ENCODE peak calls at places on chromosomes 12 and 14, in eight cellular contexts. One of them, this sample, is unnamed.

GRCh38 chr12:104656921-104657320 is 200.2 kb downstream of the CHST11 start:
- DNase-seq in thoracic aorta: no peak
- DNase-seq in heart left ventricle: no peak
- DNase-seq in stimulated activated CD4-positive, alpha-beta T cell treated with anti-CD3 and anti-CD28 coated beads, TNF-alpha, amount 100 ng/mL, for 24 hours: no peak
- DNase-seq in NCI-H748 treated with DMSO at 0.1 percent for 48 hours: no peak
- DNase-seq in T follicular helper cell: no peak
- DNase-seq in RWPE1: no peak
- DNase-seq in NAMALWA: no peak
- DNase-seq in this sample: no peak

GRCh38 chr12:110687770-110688169 is 1.1 kb downstream of the HVCN1 start:
- DNase-seq in stimulated activated CD4-positive, alpha-beta T cell treated with anti-CD3 and anti-CD28 coated beads, TNF-alpha, amount 100 ng/mL, for 24 hours: no peak
- DNase-seq in heart left ventricle: no peak
- DNase-seq in NAMALWA: no peak
- DNase-seq in T follicular helper cell: no peak
- DNase-seq in thoracic aorta: no peak
- DNase-seq in NCI-H748 treated with DMSO at 0.1 percent for 48 hours: no peak
- DNase-seq in RWPE1: no peak
- DNase-seq in this sample: no peak

GRCh38 chr12:119804011-119804641 is 73.0 kb downstream of the CIT start:
- DNase-seq in T follicular helper cell: no peak
- DNase-seq in thoracic aorta: no peak
- DNase-seq in heart left ventricle: peak; percentile 29
- DNase-seq in RWPE1: peak; percentile 75
- DNase-seq in NAMALWA: peak; percentile 38
- DNase-seq in NCI-H748 treated with DMSO at 0.1 percent for 48 hours: no peak
- DNase-seq in stimulated activated CD4-positive, alpha-beta T cell treated with anti-CD3 and anti-CD28 coated beads, TNF-alpha, amount 100 ng/mL, for 24 hours: no peak
- DNase-seq in this sample: no peak

GRCh38 chr14:23660290-23661226 is 24.4 kb downstream of the DHRS2 start:
- DNase-seq in thoracic aorta: no peak
- DNase-seq in NCI-H748 treated with DMSO at 0.1 percent for 48 hours: no peak
- DNase-seq in RWPE1: no peak
- DNase-seq in NAMALWA: no peak
- DNase-seq in T follicular helper cell: no peak
- DNase-seq in stimulated activated CD4-positive, alpha-beta T cell treated with anti-CD3 and anti-CD28 coated beads, TNF-alpha, amount 100 ng/mL, for 24 hours: no peak
- DNase-seq in heart left ventricle: no peak
- DNase-seq in this sample: no peak

GRCh38 chr12:180445-180844 is 33.5 kb downstream of the SLC6A12 start:
- DNase-seq in NAMALWA: no peak
- DNase-seq in heart left ventricle: peak; percentile 71
- DNase-seq in stimulated activated CD4-positive, alpha-beta T cell treated with anti-CD3 and anti-CD28 coated beads, TNF-alpha, amount 100 ng/mL, for 24 hours: no peak
- DNase-seq in T follicular helper cell: no peak
- DNase-seq in RWPE1: no peak
- DNase-seq in thoracic aorta: no peak
- DNase-seq in NCI-H748 treated with DMSO at 0.1 percent for 48 hours: no peak
- DNase-seq in this sample: no peak

GRCh38 chr14:22047105-22047504 is 373.5 kb upstream of the OR4E1 start:
- DNase-seq in thoracic aorta: no peak
- DNase-seq in heart left ventricle: no peak
- DNase-seq in stimulated activated CD4-positive, alpha-beta T cell treated with anti-CD3 and anti-CD28 coated beads, TNF-alpha, amount 100 ng/mL, for 24 hours: no peak
- DNase-seq in T follicular helper cell: peak; percentile 8
- DNase-seq in NAMALWA: peak; percentile 75
- DNase-seq in NCI-H748 treated with DMSO at 0.1 percent for 48 hours: no peak
- DNase-seq in RWPE1: peak; percentile 26
- DNase-seq in this sample: no peak

GRCh38 chr12:6182279-6182898 is 17.8 kb upstream of the CD9 start:
- DNase-seq in RWPE1: peak; percentile 52
- DNase-seq in NAMALWA: no peak
- DNase-seq in NCI-H748 treated with DMSO at 0.1 percent for 48 hours: peak; percentile 32
- DNase-seq in T follicular helper cell: no peak
- DNase-seq in heart left ventricle: peak; percentile 75
- DNase-seq in thoracic aorta: no peak
- DNase-seq in stimulated activated CD4-positive, alpha-beta T cell treated with anti-CD3 and anti-CD28 coated beads, TNF-alpha, amount 100 ng/mL, for 24 hours: no peak
- DNase-seq in this sample: no peak

GRCh38 chr12:53844989-53845836 is 93.4 kb upstream of the HOXC13 start:
- DNase-seq in heart left ventricle: no peak
- DNase-seq in RWPE1: peak; percentile 95
- DNase-seq in NCI-H748 treated with DMSO at 0.1 percent for 48 hours: no peak
- DNase-seq in stimulated activated CD4-positive, alpha-beta T cell treated with anti-CD3 and anti-CD28 coated beads, TNF-alpha, amount 100 ng/mL, for 24 hours: no peak
- DNase-seq in T follicular helper cell: no peak
- DNase-seq in NAMALWA: no peak
- DNase-seq in thoracic aorta: no peak
- DNase-seq in this sample: no peak

GRCh38 chr12:65949986-65950385 is 125.7 kb downstream of the HMGA2 start:
- DNase-seq in stimulated activated CD4-positive, alpha-beta T cell treated with anti-CD3 and anti-CD28 coated beads, TNF-alpha, amount 100 ng/mL, for 24 hours: no peak
- DNase-seq in thoracic aorta: no peak
- DNase-seq in NAMALWA: no peak
- DNase-seq in RWPE1: no peak
- DNase-seq in NCI-H748 treated with DMSO at 0.1 percent for 48 hours: no peak
- DNase-seq in T follicular helper cell: no peak
- DNase-seq in heart left ventricle: no peak
- DNase-seq in this sample: no peak

GRCh38 chr12:105341010-105341409 is 10.5 kb downstream of the C12orf75 start:
- DNase-seq in NCI-H748 treated with DMSO at 0.1 percent for 48 hours: no peak
- DNase-seq in T follicular helper cell: no peak
- DNase-seq in thoracic aorta: no peak
- DNase-seq in heart left ventricle: no peak
- DNase-seq in stimulated activated CD4-positive, alpha-beta T cell treated with anti-CD3 and anti-CD28 coated beads, TNF-alpha, amount 100 ng/mL, for 24 hours: no peak
- DNase-seq in RWPE1: no peak
- DNase-seq in NAMALWA: no peak
- DNase-seq in this sample: no peak

GRCh38 chr12:49331360-49332222 is 5.4 kb downstream of the C1QL4 start:
- DNase-seq in stimulated activated CD4-positive, alpha-beta T cell treated with anti-CD3 and anti-CD28 coated beads, TNF-alpha, amount 100 ng/mL, for 24 hours: no peak
- DNase-seq in T follicular helper cell: no peak
- DNase-seq in thoracic aorta: no peak
- DNase-seq in RWPE1: peak; percentile 72
- DNase-seq in NCI-H748 treated with DMSO at 0.1 percent for 48 hours: peak; percentile 38
- DNase-seq in heart left ventricle: no peak
- DNase-seq in NAMALWA: no peak
- DNase-seq in this sample: no peak

GRCh38 chr14:102902523-102903247 is 19.8 kb upstream of the AMN start:
- DNase-seq in stimulated activated CD4-positive, alpha-beta T cell treated with anti-CD3 and anti-CD28 coated beads, TNF-alpha, amount 100 ng/mL, for 24 hours: no peak
- DNase-seq in thoracic aorta: no peak
- DNase-seq in RWPE1: no peak
- DNase-seq in T follicular helper cell: no peak
- DNase-seq in NCI-H748 treated with DMSO at 0.1 percent for 48 hours: no peak
- DNase-seq in NAMALWA: no peak
- DNase-seq in heart left ventricle: no peak
- DNase-seq in this sample: no peak

GRCh38 chr12:31591308-31591901 is 469 bp upstream of the DENND5B start:
- DNase-seq in NCI-H748 treated with DMSO at 0.1 percent for 48 hours: peak; percentile 56
- DNase-seq in stimulated activated CD4-positive, alpha-beta T cell treated with anti-CD3 and anti-CD28 coated beads, TNF-alpha, amount 100 ng/mL, for 24 hours: no peak
- DNase-seq in NAMALWA: peak; percentile 65
- DNase-seq in RWPE1: peak; percentile 6
- DNase-seq in T follicular helper cell: no peak
- DNase-seq in heart left ventricle: peak; percentile 34
- DNase-seq in thoracic aorta: no peak
- DNase-seq in this sample: no peak

GRCh38 chr14:81205639-81206038 is 15.1 kb downstream of the GTF2A1 start:
- DNase-seq in T follicular helper cell: no peak
- DNase-seq in thoracic aorta: no peak
- DNase-seq in RWPE1: no peak
- DNase-seq in NCI-H748 treated with DMSO at 0.1 percent for 48 hours: no peak
- DNase-seq in stimulated activated CD4-positive, alpha-beta T cell treated with anti-CD3 and anti-CD28 coated beads, TNF-alpha, amount 100 ng/mL, for 24 hours: no peak
- DNase-seq in NAMALWA: no peak
- DNase-seq in heart left ventricle: no peak
- DNase-seq in this sample: no peak

GRCh38 chr12:109500406-109501185 is 23.2 kb downstream of the UBE3B start:
- DNase-seq in thoracic aorta: no peak
- DNase-seq in NCI-H748 treated with DMSO at 0.1 percent for 48 hours: no peak
- DNase-seq in heart left ventricle: no peak
- DNase-seq in stimulated activated CD4-positive, alpha-beta T cell treated with anti-CD3 and anti-CD28 coated beads, TNF-alpha, amount 100 ng/mL, for 24 hours: no peak
- DNase-seq in RWPE1: no peak
- DNase-seq in T follicular helper cell: no peak
- DNase-seq in NAMALWA: no peak
- DNase-seq in this sample: no peak

GRCh38 chr14:50425105-50425504 is 28.4 kb upstream of the CDKL1 start:
- DNase-seq in stimulated activated CD4-positive, alpha-beta T cell treated with anti-CD3 and anti-CD28 coated beads, TNF-alpha, amount 100 ng/mL, for 24 hours: no peak
- DNase-seq in NAMALWA: no peak
- DNase-seq in RWPE1: no peak
- DNase-seq in heart left ventricle: no peak
- DNase-seq in NCI-H748 treated with DMSO at 0.1 percent for 48 hours: no peak
- DNase-seq in T follicular helper cell: no peak
- DNase-seq in thoracic aorta: no peak
- DNase-seq in this sample: no peak

GRCh38 chr14:55074662-55075061 is 23.2 kb downstream of the MAPK1IP1L start:
- DNase-seq in thoracic aorta: no peak
- DNase-seq in NAMALWA: peak; percentile 32
- DNase-seq in stimulated activated CD4-positive, alpha-beta T cell treated with anti-CD3 and anti-CD28 coated beads, TNF-alpha, amount 100 ng/mL, for 24 hours: no peak
- DNase-seq in T follicular helper cell: no peak
- DNase-seq in NCI-H748 treated with DMSO at 0.1 percent for 48 hours: no peak
- DNase-seq in RWPE1: no peak
- DNase-seq in heart left ventricle: no peak
- DNase-seq in this sample: no peak

GRCh38 chr14:99792551-99793212 is 531 bp upstream of the EML1 start:
- DNase-seq in NCI-H748 treated with DMSO at 0.1 percent for 48 hours: no peak
- DNase-seq in RWPE1: no peak
- DNase-seq in T follicular helper cell: no peak
- DNase-seq in stimulated activated CD4-positive, alpha-beta T cell treated with anti-CD3 and anti-CD28 coated beads, TNF-alpha, amount 100 ng/mL, for 24 hours: no peak
- DNase-seq in heart left ventricle: peak; percentile 38
- DNase-seq in NAMALWA: no peak
- DNase-seq in thoracic aorta: no peak
- DNase-seq in this sample: no peak

GRCh38 chr14:48398675-48399282 is 723.4 kb upstream of the MDGA2 start:
- DNase-seq in stimulated activated CD4-positive, alpha-beta T cell treated with anti-CD3 and anti-CD28 coated beads, TNF-alpha, amount 100 ng/mL, for 24 hours: no peak
- DNase-seq in T follicular helper cell: no peak
- DNase-seq in heart left ventricle: no peak
- DNase-seq in NCI-H748 treated with DMSO at 0.1 percent for 48 hours: peak; percentile 32
- DNase-seq in thoracic aorta: no peak
- DNase-seq in RWPE1: peak; percentile 51
- DNase-seq in NAMALWA: peak; percentile 40
- DNase-seq in this sample: no peak

GRCh38 chr12:72390146-72390545 is 118.0 kb downstream of the TRHDE start:
- DNase-seq in NAMALWA: no peak
- DNase-seq in thoracic aorta: no peak
- DNase-seq in NCI-H748 treated with DMSO at 0.1 percent for 48 hours: no peak
- DNase-seq in stimulated activated CD4-positive, alpha-beta T cell treated with anti-CD3 and anti-CD28 coated beads, TNF-alpha, amount 100 ng/mL, for 24 hours: no peak
- DNase-seq in heart left ventricle: no peak
- DNase-seq in RWPE1: no peak
- DNase-seq in T follicular helper cell: no peak
- DNase-seq in this sample: no peak

GRCh38 chr12:132908145-132909029 is 21.0 kb upstream of the CHFR start:
- DNase-seq in NCI-H748 treated with DMSO at 0.1 percent for 48 hours: peak; percentile 97
- DNase-seq in NAMALWA: no peak
- DNase-seq in RWPE1: peak; percentile 93
- DNase-seq in T follicular helper cell: peak; percentile 93
- DNase-seq in heart left ventricle: peak; percentile 98
- DNase-seq in thoracic aorta: peak; percentile 75
- DNase-seq in stimulated activated CD4-positive, alpha-beta T cell treated with anti-CD3 and anti-CD28 coated beads, TNF-alpha, amount 100 ng/mL, for 24 hours: peak; percentile 96
- DNase-seq in this sample: peak; percentile 97

GRCh38 chr12:21613931-21614330 is 9.3 kb upstream of the GYS2 start:
- DNase-seq in NAMALWA: no peak
- DNase-seq in NCI-H748 treated with DMSO at 0.1 percent for 48 hours: peak; percentile 7
- DNase-seq in RWPE1: no peak
- DNase-seq in thoracic aorta: no peak
- DNase-seq in stimulated activated CD4-positive, alpha-beta T cell treated with anti-CD3 and anti-CD28 coated beads, TNF-alpha, amount 100 ng/mL, for 24 hours: no peak
- DNase-seq in heart left ventricle: no peak
- DNase-seq in T follicular helper cell: no peak
- DNase-seq in this sample: no peak

GRCh38 chr12:131124487-131125280 is 171.0 kb downstream of the ADGRD1 start:
- DNase-seq in heart left ventricle: no peak
- DNase-seq in NCI-H748 treated with DMSO at 0.1 percent for 48 hours: no peak
- DNase-seq in T follicular helper cell: no peak
- DNase-seq in thoracic aorta: no peak
- DNase-seq in stimulated activated CD4-positive, alpha-beta T cell treated with anti-CD3 and anti-CD28 coated beads, TNF-alpha, amount 100 ng/mL, for 24 hours: no peak
- DNase-seq in RWPE1: no peak
- DNase-seq in NAMALWA: no peak
- DNase-seq in this sample: no peak

GRCh38 chr12:6228535-6229223 is 28.5 kb downstream of the CD9 start:
- DNase-seq in T follicular helper cell: no peak
- DNase-seq in stimulated activated CD4-positive, alpha-beta T cell treated with anti-CD3 and anti-CD28 coated beads, TNF-alpha, amount 100 ng/mL, for 24 hours: no peak
- DNase-seq in NAMALWA: no peak
- DNase-seq in RWPE1: no peak
- DNase-seq in heart left ventricle: no peak
- DNase-seq in NCI-H748 treated with DMSO at 0.1 percent for 48 hours: no peak
- DNase-seq in thoracic aorta: no peak
- DNase-seq in this sample: no peak

This sample was measured in effector CD8-positive, alpha-beta T cell.